ENCODE peak calls at places on chromosomes 6 and 20, in nine cellular contexts. W is transverse colon, V is brain microvascular endothelial cell, O is SK-N-SH, I is mucosa of descending colon, N is fibroblast of mammary gland, Y is endothelial cell, X is AG09309, K is OCI-LY7. F is an unnamed sample.

GRCh38 chr6:111804627-111805235 is 68.5 kb downstream of the FYN start:
- DNase-seq in W (peak), V (peak), O (no peak), I (no peak), N (peak), Y (no peak), X (peak), K (no peak), F (no peak)

GRCh38 chr6:41818271-41819054 is 31.0 kb downstream of the TOMM6 start:
- DNase-seq in W (no peak), V (no peak), O (no peak), I (no peak), N (peak), Y (no peak), X (no peak), K (no peak), F (no peak)

GRCh38 chr6:106476326-106477105 is 116.0 kb downstream of the CRYBG1 start:
- DNase-seq in W (no peak), V (peak), O (no peak), I (no peak), N (peak), Y (no peak), X (no peak), K (no peak), F (no peak)

GRCh38 chr6:21906826-21907225 is 313.3 kb downstream of the SOX4 start:
- DNase-seq in W (no peak), V (no peak), O (no peak), I (no peak), N (no peak), Y (no peak), X (no peak), K (no peak), F (no peak)

GRCh38 chr6:90008908-90009501 is 114.7 kb downstream of the GJA10 start:
- DNase-seq in W (no peak), V (peak), O (no peak), I (no peak), N (peak), Y (no peak), X (peak), K (no peak), F (no peak)

GRCh38 chr6:43013020-43013842 is 515 bp downstream of the MEA1 start:
- DNase-seq in W (no peak), V (no peak), O (no peak), I (no peak), N (peak), Y (no peak), X (no peak), K (peak), F (no peak)

GRCh38 chr6:5023923-5024322 is 20.1 kb upstream of the RPP40 start:
- DNase-seq in W (no peak), V (no peak), O (no peak), I (no peak), N (no peak), Y (no peak), X (no peak), K (no peak), F (no peak)

GRCh38 chr6:26597389-26597766 is 625 bp downstream of the ABT1 start:
- DNase-seq in W (no peak), V (no peak), O (no peak), I (no peak), N (no peak), Y (no peak), X (no peak), K (no peak), F (no peak)

GRCh38 chr6:15363523-15364400 is 117.9 kb downstream of the JARID2 start:
- DNase-seq in W (no peak), V (no peak), O (peak), I (no peak), N (no peak), Y (no peak), X (no peak), K (no peak), F (no peak)

GRCh38 chr6:13712485-13712990 is 903 bp upstream of the RANBP9 start:
- DNase-seq in W (no peak), V (no peak), O (no peak), I (no peak), N (peak), Y (no peak), X (no peak), K (peak), F (no peak)

GRCh38 chr6:26173836-26174144 is 86.6 kb downstream of the HFE start:
- DNase-seq in W (no peak), V (no peak), O (no peak), I (no peak), N (no peak), Y (no peak), X (no peak), K (peak), F (no peak)

GRCh38 chr6:161696828-161697227 is 423.0 kb upstream of the AGPAT4 start:
- DNase-seq in W (no peak), V (no peak), O (no peak), I (no peak), N (peak), Y (no peak), X (no peak), K (no peak), F (no peak)

GRCh38 chr6:158158123-158158522 is 9.9 kb downstream of the SERAC1 start:
- DNase-seq in W (no peak), V (no peak), O (no peak), I (no peak), N (no peak), Y (no peak), X (no peak), K (no peak), F (no peak)

GRCh38 chr6:53869964-53870363 is 75.2 kb downstream of the LRRC1 start:
- DNase-seq in W (no peak), V (no peak), O (no peak), I (no peak), N (no peak), Y (no peak), X (no peak), K (no peak), F (no peak)

GRCh38 chr6:105178110-105178509 is 1.7 kb downstream of the POPDC3 start:
- DNase-seq in W (no peak), V (peak), O (no peak), I (no peak), N (peak), Y (no peak), X (peak), K (no peak), F (no peak)

GRCh38 chr20:50701055-50701963 is 10.0 kb upstream of the RIPOR3 start:
- DNase-seq in W (no peak), V (no peak), O (no peak), I (no peak), N (no peak), Y (no peak), X (no peak), K (no peak), F (no peak)

GRCh38 chr6:10146723-10147451 is 268.0 kb downstream of the TFAP2A start:
- DNase-seq in W (no peak), V (peak), O (peak), I (no peak), N (no peak), Y (peak), X (no peak), K (peak), F (no peak)

GRCh38 chr6:42929928-42930360 is 664 bp downstream of the CNPY3 start:
- DNase-seq in W (peak), V (peak), O (peak), I (no peak), N (peak), Y (no peak), X (no peak), K (peak), F (no peak)

GRCh38 chr6:28167068-28167467 is 25.4 kb downstream of the ZKSCAN8 start:
- DNase-seq in W (no peak), V (peak), O (no peak), I (no peak), N (peak), Y (no peak), X (peak), K (no peak), F (no peak)

GRCh38 chr6:47769951-47770350 is 11.9 kb upstream of the OPN5 start:
- DNase-seq in W (no peak), V (no peak), O (no peak), I (no peak), N (no peak), Y (no peak), X (no peak), K (no peak), F (no peak)

GRCh38 chr6:53603381-53604121 is 58.6 kb upstream of the GCLC start:
- DNase-seq in W (no peak), V (no peak), O (no peak), I (no peak), N (peak), Y (no peak), X (no peak), K (no peak), F (no peak)

GRCh38 chr6:36907781-36908180 is 22.0 kb downstream of the C6orf89 start:
- DNase-seq in W (peak), V (no peak), O (no peak), I (no peak), N (peak), Y (no peak), X (no peak), K (no peak), F (no peak)

GRCh38 chr6:169794317-169795055 is 43.1 kb downstream of the ERMARD start:
- DNase-seq in W (no peak), V (no peak), O (no peak), I (no peak), N (no peak), Y (no peak), X (no peak), K (no peak), F (no peak)

GRCh38 chr6:75098709-75099108 is 107.1 kb downstream of the COL12A1 start:
- DNase-seq in W (peak), V (peak), O (no peak), I (no peak), N (peak), Y (no peak), X (peak), K (no peak), F (no peak)

GRCh38 chr20:18388860-18389259 is 78.0 kb downstream of the DZANK1 start:
- DNase-seq in W (no peak), V (peak), O (no peak), I (no peak), N (peak), Y (no peak), X (no peak), K (no peak), F (no peak)

GRCh38 chr6:153927867-153928266 is 111.2 kb upstream of the OPRM1 start:
- DNase-seq in W (no peak), V (no peak), O (no peak), I (no peak), N (no peak), Y (no peak), X (no peak), K (no peak), F (no peak)

GRCh38 chr6:42135722-42136121 is 6.7 kb downstream of the C6orf132 start:
- DNase-seq in W (no peak), V (no peak), O (no peak), I (no peak), N (no peak), Y (no peak), X (no peak), K (no peak), F (no peak)

GRCh38 chr6:159760602-159761057 is 1.2 kb upstream of the ACAT2 start:
- DNase-seq in W (no peak), V (peak), O (no peak), I (no peak), N (peak), Y (peak), X (peak), K (no peak), F (no peak)

GRCh38 chr6:112203577-112204349 is 50.6 kb downstream of the LAMA4 start:
- DNase-seq in W (no peak), V (peak), O (no peak), I (no peak), N (peak), Y (no peak), X (peak), K (no peak), F (no peak)

GRCh38 chr20:24699321-24700165 is 230.1 kb downstream of the SYNDIG1 start:
- DNase-seq in W (no peak), V (no peak), O (no peak), I (no peak), N (no peak), Y (no peak), X (no peak), K (no peak), F (no peak)

GRCh38 chr6:1436334-1437306 is 47.2 kb downstream of the FOXF2 start:
- DNase-seq in W (peak), V (peak), O (peak), I (no peak), N (peak), Y (peak), X (peak), K (peak), F (no peak)

GRCh38 chr6:169725270-169726048 is 1.2 kb upstream of the PHF10 start:
- DNase-seq in W (peak), V (peak), O (peak), I (peak), N (peak), Y (peak), X (no peak), K (peak), F (no peak)

GRCh38 chr20:59690101-59690500 is 85.8 kb downstream of the PHACTR3 start:
- DNase-seq in W (no peak), V (no peak), O (no peak), I (no peak), N (no peak), Y (no peak), X (no peak), K (no peak), F (no peak)

GRCh38 chr6:92126088-92126487 is 1293.3 kb downstream of the EPHA7 start:
- DNase-seq in W (no peak), V (no peak), O (no peak), I (no peak), N (no peak), Y (no peak), X (no peak), K (no peak), F (no peak)

GRCh38 chr6:12420626-12421025 is 130.5 kb downstream of the EDN1 start:
- DNase-seq in W (no peak), V (no peak), O (no peak), I (no peak), N (peak), Y (no peak), X (no peak), K (no peak), F (no peak)

GRCh38 chr6:41371992-41372525 is 36.7 kb downstream of the NCR2 start:
- DNase-seq in W (no peak), V (no peak), O (peak), I (no peak), N (no peak), Y (peak), X (no peak), K (no peak), F (no peak)

GRCh38 chr6:150143521-150144293 is 863 bp downstream of the PPP1R14C start:
- DNase-seq in W (peak), V (no peak), O (no peak), I (peak), N (no peak), Y (no peak), X (no peak), K (no peak), F (no peak)

DNA sequence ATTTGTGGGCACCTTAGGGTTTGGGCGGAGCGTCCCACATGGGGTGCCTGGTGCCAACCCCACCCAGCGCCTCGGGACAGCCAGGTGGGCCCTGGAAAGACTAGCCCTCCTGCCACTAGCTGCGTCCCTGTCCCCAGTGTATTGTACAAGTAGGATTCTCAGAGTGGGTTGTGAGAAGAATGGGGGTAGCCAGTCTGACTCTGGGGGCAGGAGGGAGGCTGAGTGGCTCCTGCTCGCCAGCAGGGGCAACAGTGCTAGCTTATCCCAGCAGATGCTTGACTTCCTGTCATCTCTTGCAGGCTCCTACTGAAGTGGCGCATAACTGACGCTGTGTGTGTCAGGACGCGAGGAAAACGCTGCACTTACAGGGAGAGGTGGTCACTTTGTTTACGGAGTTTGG is 9.3 kb downstream of the PSMA7 start:
- DNase-seq in W (no peak), V (no peak), O (peak), I (no peak), N (peak), Y (no peak), X (no peak), K (no peak), F (no peak)
- TF ChIP-seq CTCF in W (no peak), V (peak), O (peak), I (no peak), N (peak), Y (no peak), X (peak), K (peak), F (peak)

DNA sequence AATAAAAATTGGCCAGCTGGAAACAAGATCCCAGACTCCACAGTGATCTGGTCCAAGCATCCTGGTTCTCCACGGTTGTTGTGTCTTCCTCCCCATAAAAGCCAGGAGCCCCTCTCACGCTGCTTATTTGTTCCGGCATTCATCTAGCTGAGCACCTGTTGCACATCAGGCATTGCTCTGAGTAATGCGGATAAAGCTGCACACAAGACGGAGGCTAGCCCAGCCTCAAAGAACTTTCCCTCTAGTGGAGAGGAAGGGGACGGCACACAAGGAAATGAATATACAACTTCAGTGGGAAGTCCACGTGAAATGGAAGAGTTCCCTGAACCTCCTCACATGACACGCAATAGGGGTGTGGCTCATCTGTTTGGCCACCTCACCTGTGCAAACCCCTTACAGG is 30.3 kb upstream of the NXT1 start:
- DNase-seq in W (no peak), V (peak), O (peak), I (no peak), N (peak), Y (no peak), X (no peak), K (no peak), F (no peak)
- TF ChIP-seq CTCF in W (peak), V (peak), O (peak), I (no peak), N (peak), Y (peak), X (peak), K (peak), F (peak)

GRCh38 chr6:85126448-85127178 is 323.3 kb upstream of the NT5E start:
- DNase-seq in W (peak), V (peak), O (peak), I (peak), N (peak), Y (peak), X (peak), K (peak), F (no peak)
- TF ChIP-seq CTCF in W (peak), V (peak), O (peak), I (no peak), N (peak), Y (peak), X (peak), K (peak), F (peak)

GRCh38 chr6:39812496-39812852 is 20.3 kb downstream of the DAAM2 start:
- DNase-seq in W (no peak), V (no peak), O (no peak), I (no peak), N (no peak), Y (no peak), X (no peak), K (no peak), F (no peak)

GRCh38 chr6:39814236-39814635 is 22.1 kb downstream of the DAAM2 start:
- DNase-seq in W (no peak), V (no peak), O (no peak), I (no peak), N (no peak), Y (no peak), X (no peak), K (no peak), F (no peak)

GRCh38 chr6:39811835-39812345 is 19.7 kb downstream of the DAAM2 start:
- DNase-seq in W (no peak), V (no peak), O (no peak), I (no peak), N (no peak), Y (no peak), X (no peak), K (no peak), F (no peak)

GRCh38 chr6:39815356-39815755 is 23.2 kb downstream of the DAAM2 start:
- DNase-seq in W (no peak), V (no peak), O (no peak), I (no peak), N (no peak), Y (no peak), X (no peak), K (no peak), F (no peak)

GRCh38 chr6:39812853-39813533 is 20.8 kb downstream of the DAAM2 start:
- DNase-seq in W (no peak), V (no peak), O (no peak), I (no peak), N (peak), Y (no peak), X (peak), K (peak), F (no peak)
- TF ChIP-seq CTCF in W (no peak), V (peak), O (no peak), I (no peak), N (peak), Y (no peak), X (peak), K (peak), F (peak)

DNA sequence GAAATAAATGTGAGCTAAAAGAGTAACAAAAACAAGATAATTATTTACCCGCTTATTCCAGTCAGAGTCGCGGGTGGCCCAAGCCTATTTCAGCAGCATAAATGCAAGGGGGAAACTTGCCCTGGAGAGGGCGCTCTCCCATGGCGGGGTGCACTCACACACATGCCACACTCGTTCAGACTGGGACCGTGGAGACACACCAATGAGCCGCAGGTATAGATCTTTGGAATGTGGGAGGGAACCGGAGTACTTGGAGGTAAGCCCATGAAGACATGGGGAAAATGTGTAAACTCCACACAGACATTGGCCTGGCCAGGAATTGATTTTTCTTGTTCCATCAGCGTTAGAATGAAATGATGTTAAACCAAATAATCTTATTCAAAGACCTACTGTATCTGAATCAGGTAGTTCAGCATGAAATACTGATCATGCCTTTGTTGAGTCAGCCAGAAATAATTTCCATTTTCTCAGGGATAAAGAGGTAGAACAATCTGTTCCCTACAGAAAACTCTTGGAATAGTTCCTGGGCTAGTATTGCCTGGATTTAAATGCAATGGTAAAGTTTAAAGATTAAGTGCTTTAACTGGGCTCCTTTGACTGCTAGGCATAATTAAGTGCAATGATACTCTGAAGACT is 191.5 kb downstream of the MCHR2 start:
- DNase-seq in W (no peak), V (no peak), O (no peak), I (no peak), N (no peak), Y (peak), X (no peak), K (no peak), F (no peak)
- TF ChIP-seq CTCF in W (no peak), V (no peak), O (peak), I (no peak), N (peak), Y (peak), X (no peak), K (peak), F (peak)

GRCh38 chr20:3777726-3778629 is 3.3 kb downstream of the SPEF1 start:
- DNase-seq in W (peak), V (peak), O (peak), I (peak), N (peak), Y (peak), X (no peak), K (no peak), F (no peak)
- TF ChIP-seq CTCF in W (no peak), V (no peak), O (no peak), I (no peak), N (no peak), Y (no peak), X (no peak), K (no peak), F (peak)

F was measured in chondrocyte.